ENCODE peak calls at places on chromosomes 2 and 18, in four cellular contexts. One of them, this sample, is unnamed.

GRCh38 chr18:78587096-78587495 is 392.5 kb upstream of the SALL3 start:
- DNase-seq in pancreas: no peak
- DNase-seq in brain microvascular endothelial cell: no peak
- DNase-seq in prostate gland: no peak
- DNase-seq in this sample: peak

GRCh38 chr2:233270951-233271350 is 19.5 kb downstream of the ATG16L1 start:
- DNase-seq in pancreas: no peak
- DNase-seq in brain microvascular endothelial cell: no peak
- DNase-seq in prostate gland: no peak
- DNase-seq in this sample: no peak

GRCh38 chr2:101446869-101447268 is 28.0 kb downstream of the RFX8 start:
- DNase-seq in prostate gland: no peak
- DNase-seq in pancreas: no peak
- DNase-seq in brain microvascular endothelial cell: peak
- DNase-seq in this sample: peak

GRCh38 chr2:112149194-112149593 is 11.0 kb downstream of the FBLN7 start:
- DNase-seq in prostate gland: no peak
- DNase-seq in pancreas: no peak
- DNase-seq in brain microvascular endothelial cell: no peak
- DNase-seq in this sample: no peak

GRCh38 chr2:43073373-43073772 is 153.0 kb downstream of the ZFP36L2 start:
- DNase-seq in pancreas: no peak
- DNase-seq in brain microvascular endothelial cell: no peak
- DNase-seq in prostate gland: no peak
- DNase-seq in this sample: peak

GRCh38 chr2:830419-831224 is 120.0 kb upstream of the SNTG2 start:
- DNase-seq in prostate gland: no peak
- DNase-seq in brain microvascular endothelial cell: no peak
- DNase-seq in pancreas: no peak
- DNase-seq in this sample: no peak

GRCh38 chr2:215969131-215969841 is 44.1 kb downstream of the MREG start:
- DNase-seq in pancreas: no peak
- DNase-seq in brain microvascular endothelial cell: no peak
- DNase-seq in prostate gland: no peak
- DNase-seq in this sample: no peak

GRCh38 chr2:201798252-201798918 is 8.0 kb upstream of the CDK15 start:
- DNase-seq in brain microvascular endothelial cell: peak
- DNase-seq in pancreas: no peak
- DNase-seq in prostate gland: no peak
- DNase-seq in this sample: peak

GRCh38 chr2:101725038-101725437 is 27.5 kb downstream of the MAP4K4 start:
- DNase-seq in pancreas: no peak
- DNase-seq in prostate gland: no peak
- DNase-seq in brain microvascular endothelial cell: no peak
- DNase-seq in this sample: no peak

GRCh38 chr2:71940695-71941094 is 207.0 kb downstream of the CYP26B1 start:
- DNase-seq in pancreas: no peak
- DNase-seq in brain microvascular endothelial cell: no peak
- DNase-seq in prostate gland: peak
- DNase-seq in this sample: no peak

DNA sequence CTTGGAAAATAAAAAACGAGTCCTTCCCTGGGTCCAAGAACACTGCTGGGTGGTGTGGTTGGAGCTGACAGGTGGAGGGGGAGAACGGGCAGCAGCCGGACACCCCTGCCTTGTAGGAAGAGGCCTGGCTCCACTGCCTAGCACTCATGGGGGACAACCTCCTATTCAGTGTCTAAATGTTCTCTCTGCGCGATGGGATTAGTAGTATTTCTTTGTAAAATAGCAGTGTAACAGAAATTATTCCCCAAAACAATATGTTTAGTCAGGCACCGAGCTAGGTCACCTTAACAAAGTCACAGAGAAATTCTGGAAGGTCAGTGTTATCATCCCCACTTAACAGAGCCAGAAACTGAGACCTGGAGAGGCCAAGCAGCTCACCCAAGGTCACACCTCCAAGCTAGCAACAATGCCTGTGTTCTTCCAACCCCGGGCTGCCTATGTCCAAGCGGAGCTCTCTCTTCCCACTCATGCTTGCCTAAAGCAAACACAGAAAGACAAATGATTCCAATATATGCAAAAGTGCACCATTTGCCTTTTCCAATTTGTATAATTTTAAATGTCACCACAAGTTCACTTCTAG is 68.0 kb downstream of the STEAP3 start:
- DNase-seq in brain microvascular endothelial cell: no peak
- DNase-seq in pancreas: no peak
- DNase-seq in prostate gland: no peak
- DNase-seq in this sample: no peak
- H3K27ac ChIP-seq in brain microvascular endothelial cell: no peak
- H3K27ac ChIP-seq in pancreas: no peak
- H3K27ac ChIP-seq in prostate gland: peak
- H3K27ac ChIP-seq in this sample: no peak

GRCh38 chr2:20106746-20107145 is 55.3 kb upstream of the LAPTM4A start:
- DNase-seq in brain microvascular endothelial cell: no peak
- DNase-seq in prostate gland: peak
- DNase-seq in pancreas: peak
- DNase-seq in this sample: peak
- TF ChIP-seq CTCF in brain microvascular endothelial cell: peak
- TF ChIP-seq CTCF in prostate gland: no peak
- TF ChIP-seq CTCF in pancreas: no peak
- TF ChIP-seq CTCF in this sample: peak

GRCh38 chr2:127397568-127398238 is 9.9 kb upstream of the MAP3K2 start:
- DNase-seq in prostate gland: no peak
- DNase-seq in brain microvascular endothelial cell: no peak
- DNase-seq in pancreas: no peak
- DNase-seq in this sample: no peak
- H3K27ac ChIP-seq in prostate gland: no peak
- H3K27ac ChIP-seq in brain microvascular endothelial cell: no peak
- H3K27ac ChIP-seq in pancreas: no peak
- H3K27ac ChIP-seq in this sample: peak

GRCh38 chr2:210660751-210661150 is 104.4 kb downstream of the CPS1 start:
- DNase-seq in brain microvascular endothelial cell: no peak
- DNase-seq in pancreas: no peak
- DNase-seq in prostate gland: no peak
- DNase-seq in this sample: no peak

GRCh38 chr2:210662557-210662956 is 106.2 kb downstream of the CPS1 start:
- DNase-seq in pancreas: peak
- DNase-seq in brain microvascular endothelial cell: no peak
- DNase-seq in prostate gland: no peak
- DNase-seq in this sample: no peak

GRCh38 chr2:210667726-210668125 is 111.3 kb downstream of the CPS1 start:
- DNase-seq in brain microvascular endothelial cell: no peak
- DNase-seq in pancreas: no peak
- DNase-seq in prostate gland: no peak
- DNase-seq in this sample: no peak

GRCh38 chr2:210663574-210663973 is 107.2 kb downstream of the CPS1 start:
- DNase-seq in brain microvascular endothelial cell: peak
- DNase-seq in pancreas: no peak
- DNase-seq in prostate gland: no peak
- DNase-seq in this sample: peak
- TF ChIP-seq CTCF in brain microvascular endothelial cell: peak
- TF ChIP-seq CTCF in pancreas: no peak
- TF ChIP-seq CTCF in prostate gland: no peak
- TF ChIP-seq CTCF in this sample: no peak

This sample was measured in RWPE1.